ENCODE peak calls at places on chromosomes 12 and 14, in eight cellular contexts. One of them, this sample, is unnamed.

GRCh38 chr14:73242274-73242960 is 5.1 kb downstream of the PAPLN start:
- DNase-seq in T-cell: no peak
- DNase-seq in M059J: no peak
- DNase-seq in central memory CD4-positive, alpha-beta T cell: no peak
- DNase-seq in mucosa of descending colon: peak
- DNase-seq in heart left ventricle: no peak
- DNase-seq in kidney tubule cell: peak
- DNase-seq in SK-N-SH: peak
- DNase-seq in this sample: no peak

GRCh38 chr12:114347861-114348260 is 58.1 kb downstream of the TBX5 start:
- DNase-seq in T-cell: no peak
- DNase-seq in M059J: no peak
- DNase-seq in central memory CD4-positive, alpha-beta T cell: no peak
- DNase-seq in mucosa of descending colon: no peak
- DNase-seq in heart left ventricle: no peak
- DNase-seq in kidney tubule cell: no peak
- DNase-seq in SK-N-SH: no peak
- DNase-seq in this sample: no peak

GRCh38 chr12:95402096-95402495 is 71.9 kb upstream of the METAP2 start:
- DNase-seq in T-cell: no peak
- DNase-seq in M059J: no peak
- DNase-seq in central memory CD4-positive, alpha-beta T cell: no peak
- DNase-seq in mucosa of descending colon: no peak
- DNase-seq in heart left ventricle: no peak
- DNase-seq in kidney tubule cell: no peak
- DNase-seq in SK-N-SH: no peak
- DNase-seq in this sample: no peak

GRCh38 chr14:103329421-103330347 is 4.4 kb upstream of the EIF5 start:
- DNase-seq in T-cell: no peak
- DNase-seq in M059J: peak
- DNase-seq in central memory CD4-positive, alpha-beta T cell: no peak
- DNase-seq in mucosa of descending colon: no peak
- DNase-seq in heart left ventricle: no peak
- DNase-seq in kidney tubule cell: peak
- DNase-seq in SK-N-SH: no peak
- DNase-seq in this sample: no peak

GRCh38 chr12:27967551-27968054 is 4.9 kb downstream of the PTHLH start:
- DNase-seq in T-cell: no peak
- DNase-seq in M059J: peak
- DNase-seq in central memory CD4-positive, alpha-beta T cell: no peak
- DNase-seq in mucosa of descending colon: no peak
- DNase-seq in heart left ventricle: no peak
- DNase-seq in kidney tubule cell: peak
- DNase-seq in SK-N-SH: no peak
- DNase-seq in this sample: no peak

GRCh38 chr12:62692884-62693283 is 226.3 kb downstream of the MON2 start:
- DNase-seq in T-cell: no peak
- DNase-seq in M059J: peak
- DNase-seq in central memory CD4-positive, alpha-beta T cell: no peak
- DNase-seq in mucosa of descending colon: no peak
- DNase-seq in heart left ventricle: no peak
- DNase-seq in kidney tubule cell: peak
- DNase-seq in SK-N-SH: no peak
- DNase-seq in this sample: no peak

GRCh38 chr14:72420749-72421452 is 473.0 kb downstream of the DPF3 start:
- DNase-seq in T-cell: peak
- DNase-seq in M059J: peak
- DNase-seq in central memory CD4-positive, alpha-beta T cell: peak
- DNase-seq in mucosa of descending colon: peak
- DNase-seq in heart left ventricle: peak
- DNase-seq in kidney tubule cell: peak
- DNase-seq in SK-N-SH: peak
- DNase-seq in this sample: peak

GRCh38 chr14:51039285-51039684 is 55.6 kb downstream of the TRIM9 start:
- DNase-seq in T-cell: no peak
- DNase-seq in M059J: no peak
- DNase-seq in central memory CD4-positive, alpha-beta T cell: no peak
- DNase-seq in mucosa of descending colon: no peak
- DNase-seq in heart left ventricle: no peak
- DNase-seq in kidney tubule cell: no peak
- DNase-seq in SK-N-SH: no peak
- DNase-seq in this sample: no peak

GRCh38 chr14:49870908-49871307 is 18.3 kb upstream of the NEMF start:
- DNase-seq in T-cell: no peak
- DNase-seq in M059J: no peak
- DNase-seq in central memory CD4-positive, alpha-beta T cell: no peak
- DNase-seq in mucosa of descending colon: no peak
- DNase-seq in heart left ventricle: no peak
- DNase-seq in kidney tubule cell: no peak
- DNase-seq in SK-N-SH: no peak
- DNase-seq in this sample: no peak

GRCh38 chr12:111180830-111181726 is 187.8 kb downstream of the PHETA1 start:
- DNase-seq in T-cell: no peak
- DNase-seq in M059J: no peak
- DNase-seq in central memory CD4-positive, alpha-beta T cell: no peak
- DNase-seq in mucosa of descending colon: peak
- DNase-seq in heart left ventricle: peak
- DNase-seq in kidney tubule cell: no peak
- DNase-seq in SK-N-SH: peak
- DNase-seq in this sample: peak

GRCh38 chr14:87430810-87431209 is 562.2 kb downstream of the GALC start:
- DNase-seq in T-cell: no peak
- DNase-seq in M059J: no peak
- DNase-seq in central memory CD4-positive, alpha-beta T cell: no peak
- DNase-seq in mucosa of descending colon: no peak
- DNase-seq in heart left ventricle: no peak
- DNase-seq in kidney tubule cell: peak
- DNase-seq in SK-N-SH: no peak
- DNase-seq in this sample: no peak

GRCh38 chr14:22419620-22420019 is 169.4 kb downstream of the DAD1 start:
- DNase-seq in T-cell: no peak
- DNase-seq in M059J: no peak
- DNase-seq in central memory CD4-positive, alpha-beta T cell: no peak
- DNase-seq in mucosa of descending colon: no peak
- DNase-seq in heart left ventricle: no peak
- DNase-seq in kidney tubule cell: peak
- DNase-seq in SK-N-SH: no peak
- DNase-seq in this sample: no peak

GRCh38 chr12:30908389-30909087 is 18.0 kb upstream of the TSPAN11 start:
- DNase-seq in T-cell: no peak
- DNase-seq in M059J: peak
- DNase-seq in central memory CD4-positive, alpha-beta T cell: no peak
- DNase-seq in mucosa of descending colon: no peak
- DNase-seq in heart left ventricle: no peak
- DNase-seq in kidney tubule cell: no peak
- DNase-seq in SK-N-SH: peak
- DNase-seq in this sample: no peak

GRCh38 chr12:64665506-64665905 is 55.2 kb downstream of the RASSF3 start:
- DNase-seq in T-cell: peak
- DNase-seq in M059J: no peak
- DNase-seq in central memory CD4-positive, alpha-beta T cell: peak
- DNase-seq in mucosa of descending colon: no peak
- DNase-seq in heart left ventricle: no peak
- DNase-seq in kidney tubule cell: no peak
- DNase-seq in SK-N-SH: no peak
- DNase-seq in this sample: no peak

GRCh38 chr14:79834856-79835255 is 376.4 kb downstream of the DIO2 start:
- DNase-seq in T-cell: no peak
- DNase-seq in M059J: no peak
- DNase-seq in central memory CD4-positive, alpha-beta T cell: no peak
- DNase-seq in mucosa of descending colon: no peak
- DNase-seq in heart left ventricle: no peak
- DNase-seq in kidney tubule cell: no peak
- DNase-seq in SK-N-SH: no peak
- DNase-seq in this sample: no peak

GRCh38 chr12:95549392-95550084 is 1.7 kb downstream of the USP44 start:
- DNase-seq in T-cell: no peak
- DNase-seq in M059J: no peak
- DNase-seq in central memory CD4-positive, alpha-beta T cell: no peak
- DNase-seq in mucosa of descending colon: peak
- DNase-seq in heart left ventricle: no peak
- DNase-seq in kidney tubule cell: no peak
- DNase-seq in SK-N-SH: no peak
- DNase-seq in this sample: no peak

GRCh38 chr12:107355004-107355565 is 261.7 kb upstream of the CRY1 start:
- DNase-seq in T-cell: no peak
- DNase-seq in M059J: no peak
- DNase-seq in central memory CD4-positive, alpha-beta T cell: no peak
- DNase-seq in mucosa of descending colon: no peak
- DNase-seq in heart left ventricle: no peak
- DNase-seq in kidney tubule cell: no peak
- DNase-seq in SK-N-SH: no peak
- DNase-seq in this sample: no peak

GRCh38 chr12:19388131-19388549 is 51.2 kb upstream of the AEBP2 start:
- DNase-seq in T-cell: no peak
- DNase-seq in M059J: no peak
- DNase-seq in central memory CD4-positive, alpha-beta T cell: no peak
- DNase-seq in mucosa of descending colon: no peak
- DNase-seq in heart left ventricle: peak
- DNase-seq in kidney tubule cell: no peak
- DNase-seq in SK-N-SH: no peak
- DNase-seq in this sample: no peak

GRCh38 chr14:74510955-74511354 is 17.4 kb downstream of the ISCA2 start:
- DNase-seq in T-cell: no peak
- DNase-seq in M059J: peak
- DNase-seq in central memory CD4-positive, alpha-beta T cell: no peak
- DNase-seq in mucosa of descending colon: peak
- DNase-seq in heart left ventricle: peak
- DNase-seq in kidney tubule cell: peak
- DNase-seq in SK-N-SH: no peak
- DNase-seq in this sample: no peak

GRCh38 chr12:26711072-26711471 is 121.9 kb downstream of the ITPR2 start:
- DNase-seq in T-cell: no peak
- DNase-seq in M059J: no peak
- DNase-seq in central memory CD4-positive, alpha-beta T cell: no peak
- DNase-seq in mucosa of descending colon: no peak
- DNase-seq in heart left ventricle: no peak
- DNase-seq in kidney tubule cell: no peak
- DNase-seq in SK-N-SH: no peak
- DNase-seq in this sample: no peak

GRCh38 chr12:111171832-111172231 is 197.1 kb downstream of the PHETA1 start:
- DNase-seq in T-cell: no peak
- DNase-seq in M059J: no peak
- DNase-seq in central memory CD4-positive, alpha-beta T cell: no peak
- DNase-seq in mucosa of descending colon: no peak
- DNase-seq in heart left ventricle: no peak
- DNase-seq in kidney tubule cell: no peak
- DNase-seq in SK-N-SH: no peak
- DNase-seq in this sample: no peak

GRCh38 chr12:87671757-87672156 is 357.4 kb downstream of the C12orf50 start:
- DNase-seq in T-cell: no peak
- DNase-seq in M059J: peak
- DNase-seq in central memory CD4-positive, alpha-beta T cell: no peak
- DNase-seq in mucosa of descending colon: no peak
- DNase-seq in heart left ventricle: no peak
- DNase-seq in kidney tubule cell: no peak
- DNase-seq in SK-N-SH: no peak
- DNase-seq in this sample: no peak

GRCh38 chr14:22656945-22657711 is 13.0 kb upstream of the OR6J1 start:
- DNase-seq in T-cell: no peak
- DNase-seq in M059J: peak
- DNase-seq in central memory CD4-positive, alpha-beta T cell: no peak
- DNase-seq in mucosa of descending colon: no peak
- DNase-seq in heart left ventricle: no peak
- DNase-seq in kidney tubule cell: peak
- DNase-seq in SK-N-SH: no peak
- DNase-seq in this sample: no peak

GRCh38 chr12:123900898-123901376 is 71.7 kb downstream of the CCDC92 start:
- DNase-seq in T-cell: no peak
- DNase-seq in M059J: no peak
- DNase-seq in central memory CD4-positive, alpha-beta T cell: no peak
- DNase-seq in mucosa of descending colon: no peak
- DNase-seq in heart left ventricle: no peak
- DNase-seq in kidney tubule cell: no peak
- DNase-seq in SK-N-SH: no peak
- DNase-seq in this sample: no peak

GRCh38 chr14:76729195-76729594 is 32.1 kb upstream of the VASH1 start:
- DNase-seq in T-cell: no peak
- DNase-seq in M059J: no peak
- DNase-seq in central memory CD4-positive, alpha-beta T cell: no peak
- DNase-seq in mucosa of descending colon: no peak
- DNase-seq in heart left ventricle: no peak
- DNase-seq in kidney tubule cell: no peak
- DNase-seq in SK-N-SH: no peak
- DNase-seq in this sample: no peak

GRCh38 chr12:6091786-6092566 is 32.5 kb downstream of the VWF start:
- DNase-seq in T-cell: no peak
- DNase-seq in M059J: no peak
- DNase-seq in central memory CD4-positive, alpha-beta T cell: no peak
- DNase-seq in mucosa of descending colon: no peak
- DNase-seq in heart left ventricle: no peak
- DNase-seq in kidney tubule cell: no peak
- DNase-seq in SK-N-SH: no peak
- DNase-seq in this sample: no peak

GRCh38 chr14:90795744-90796143 is 20.5 kb downstream of the TTC7B start:
- DNase-seq in T-cell: no peak
- DNase-seq in M059J: peak
- DNase-seq in central memory CD4-positive, alpha-beta T cell: no peak
- DNase-seq in mucosa of descending colon: no peak
- DNase-seq in heart left ventricle: no peak
- DNase-seq in kidney tubule cell: peak
- DNase-seq in SK-N-SH: peak
- DNase-seq in this sample: peak

GRCh38 chr14:61750708-61751474 is 11.3 kb upstream of the SNAPC1 start:
- DNase-seq in T-cell: peak
- DNase-seq in M059J: no peak
- DNase-seq in central memory CD4-positive, alpha-beta T cell: peak
- DNase-seq in mucosa of descending colon: peak
- DNase-seq in heart left ventricle: peak
- DNase-seq in kidney tubule cell: peak
- DNase-seq in SK-N-SH: peak
- DNase-seq in this sample: peak

GRCh38 chr14:72173038-72173720 is 240.9 kb downstream of the RGS6 start:
- DNase-seq in T-cell: no peak
- DNase-seq in M059J: no peak
- DNase-seq in central memory CD4-positive, alpha-beta T cell: no peak
- DNase-seq in mucosa of descending colon: no peak
- DNase-seq in heart left ventricle: no peak
- DNase-seq in kidney tubule cell: no peak
- DNase-seq in SK-N-SH: no peak
- DNase-seq in this sample: no peak

GRCh38 chr14:24991821-24992220 is 58.1 kb downstream of the STXBP6 start:
- DNase-seq in T-cell: no peak
- DNase-seq in M059J: no peak
- DNase-seq in central memory CD4-positive, alpha-beta T cell: no peak
- DNase-seq in mucosa of descending colon: no peak
- DNase-seq in heart left ventricle: no peak
- DNase-seq in kidney tubule cell: no peak
- DNase-seq in SK-N-SH: no peak
- DNase-seq in this sample: no peak

GRCh38 chr12:19105468-19105867 is 24.1 kb upstream of the PLEKHA5 start:
- DNase-seq in T-cell: no peak
- DNase-seq in M059J: no peak
- DNase-seq in central memory CD4-positive, alpha-beta T cell: no peak
- DNase-seq in mucosa of descending colon: no peak
- DNase-seq in heart left ventricle: no peak
- DNase-seq in kidney tubule cell: no peak
- DNase-seq in SK-N-SH: no peak
- DNase-seq in this sample: no peak

GRCh38 chr14:61934385-61934784 is 172.2 kb downstream of the SNAPC1 start:
- DNase-seq in T-cell: no peak
- DNase-seq in M059J: peak
- DNase-seq in central memory CD4-positive, alpha-beta T cell: no peak
- DNase-seq in mucosa of descending colon: no peak
- DNase-seq in heart left ventricle: no peak
- DNase-seq in kidney tubule cell: peak
- DNase-seq in SK-N-SH: no peak
- DNase-seq in this sample: no peak

This sample was measured in BE2C.